ENCODE peak calls at places on chromosome 2, in four cellular contexts. O is H1, R is kidney epithelial cell, U is keratinocyte. N is an unnamed sample.

GRCh38 chr2:240369725-240370585 is 65.5 kb upstream of the GPC1 start:
- DNase-seq in O (no peak), R (peak; percentile 83), U (peak; percentile 89), N (peak; percentile 76)

GRCh38 chr2:241854342-241855244 is 4.1 kb downstream of the PDCD1 start:
- DNase-seq in O (no peak), R (no peak), U (no peak), N (no peak)

GRCh38 chr2:227826019-227826521 is 12.4 kb downstream of the CCL20 start:
- DNase-seq in O (no peak), R (no peak), U (no peak), N (no peak)

GRCh38 chr2:162795312-162795711 is 43.3 kb downstream of the KCNH7 start:
- DNase-seq in O (no peak), R (no peak), U (no peak), N (no peak)

GRCh38 chr2:24498121-24498520 is 7.1 kb downstream of the NCOA1 start:
- DNase-seq in O (no peak), R (no peak), U (no peak), N (no peak)

GRCh38 chr2:230599854-230600253 is 112.8 kb upstream of the CAB39 start:
- DNase-seq in O (no peak), R (no peak), U (no peak), N (no peak)

GRCh38 chr2:29591600-29591999 is 329.8 kb downstream of the ALK start:
- DNase-seq in O (no peak), R (no peak), U (no peak), N (no peak)

GRCh38 chr2:179069685-179070084 is 19.7 kb upstream of the CCDC141 start:
- DNase-seq in O (no peak), R (no peak), U (no peak), N (no peak)

GRCh38 chr2:99808801-99809200 is 319.0 kb upstream of the REV1 start:
- DNase-seq in O (no peak), R (no peak), U (no peak), N (no peak)

GRCh38 chr2:159737292-159737916 is 25.1 kb downstream of the MARCHF7 start:
- DNase-seq in O (no peak), R (no peak), U (no peak), N (no peak)

GRCh38 chr2:159090514-159091201 is 122.2 kb downstream of the TANC1 start:
- DNase-seq in O (no peak), R (peak; percentile 79), U (no peak), N (no peak)

GRCh38 chr2:95025406-95026319 is at the start of gene MAL:
- DNase-seq in O (peak; percentile 75), R (no peak), U (no peak), N (no peak)

GRCh38 chr2:102558463-102558862 is 60.9 kb upstream of the SLC9A2 start:
- DNase-seq in O (no peak), R (no peak), U (no peak), N (no peak)

GRCh38 chr2:207161247-207161646 is 4.5 kb downstream of the KLF7 start:
- DNase-seq in O (no peak), R (no peak), U (no peak), N (no peak)

GRCh38 chr2:102278720-102279390 is 32.5 kb upstream of the IL1RL1 start:
- DNase-seq in O (no peak), R (no peak), U (no peak), N (no peak)

GRCh38 chr2:200695178-200695930 is 109.5 kb downstream of the AOX1 start:
- DNase-seq in O (no peak), R (no peak), U (no peak), N (no peak)

GRCh38 chr2:27249891-27250651 is 12.8 kb downstream of the SLC30A3 start:
- DNase-seq in O (peak; percentile 93), R (no peak), U (no peak), N (no peak)

GRCh38 chr2:8238521-8239230 is 443.2 kb upstream of the ID2 start:
- DNase-seq in O (no peak), R (no peak), U (no peak), N (no peak)

GRCh38 chr2:225615514-225615913 is 216.0 kb downstream of the NYAP2 start:
- DNase-seq in O (no peak), R (no peak), U (no peak), N (no peak)

GRCh38 chr2:237998530-237998929 is 31.7 kb downstream of the UBE2F start:
- DNase-seq in O (no peak), R (no peak), U (no peak), N (no peak)

GRCh38 chr2:231124833-231125232 is at the start of gene HTR2B:
- DNase-seq in O (no peak), R (no peak), U (no peak), N (no peak)

GRCh38 chr2:239813261-239814135 is 211.6 kb downstream of the NDUFA10 start:
- DNase-seq in O (no peak), R (no peak), U (no peak), N (no peak)

GRCh38 chr2:159399716-159400525 is 113.4 kb upstream of the WDSUB1 start:
- DNase-seq in O (no peak), R (no peak), U (no peak), N (no peak)

GRCh38 chr2:21519821-21520220 is 396.1 kb downstream of the TDRD15 start:
- DNase-seq in O (no peak), R (no peak), U (no peak), N (no peak)

GRCh38 chr2:85753035-85753524 is 711 bp upstream of the ATOH8 start:
- DNase-seq in O (no peak), R (no peak), U (no peak), N (no peak)

GRCh38 chr2:197847666-197848401 is 43.4 kb downstream of the PLCL1 start:
- DNase-seq in O (no peak), R (no peak), U (no peak), N (no peak)

GRCh38 chr2:99863236-99863913 is 279.0 kb downstream of the AFF3 start:
- DNase-seq in O (no peak), R (no peak), U (no peak), N (no peak)

GRCh38 chr2:10423400-10423774 is 24.7 kb downstream of the ODC1 start:
- DNase-seq in O (no peak), R (no peak), U (no peak), N (no peak)

GRCh38 chr2:74317696-74318095 is 25.5 kb downstream of the SLC4A5 start:
- DNase-seq in O (peak; percentile 24), R (no peak), U (no peak), N (no peak)

GRCh38 chr2:16508061-16508851 is 157.4 kb downstream of the CYRIA start:
- DNase-seq in O (peak; percentile 82), R (no peak), U (no peak), N (no peak)

GRCh38 chr2:63601061-63601460 is 12.3 kb downstream of the MDH1 start:
- DNase-seq in O (no peak), R (no peak), U (no peak), N (no peak)

GRCh38 chr2:20207051-20207450 is 17.9 kb downstream of the SDC1 start:
- DNase-seq in O (no peak), R (no peak), U (no peak), N (no peak)

GRCh38 chr2:3200420-3200939 is 177.1 kb downstream of the EIPR1 start:
- DNase-seq in O (no peak), R (no peak), U (no peak), N (no peak)

DNA sequence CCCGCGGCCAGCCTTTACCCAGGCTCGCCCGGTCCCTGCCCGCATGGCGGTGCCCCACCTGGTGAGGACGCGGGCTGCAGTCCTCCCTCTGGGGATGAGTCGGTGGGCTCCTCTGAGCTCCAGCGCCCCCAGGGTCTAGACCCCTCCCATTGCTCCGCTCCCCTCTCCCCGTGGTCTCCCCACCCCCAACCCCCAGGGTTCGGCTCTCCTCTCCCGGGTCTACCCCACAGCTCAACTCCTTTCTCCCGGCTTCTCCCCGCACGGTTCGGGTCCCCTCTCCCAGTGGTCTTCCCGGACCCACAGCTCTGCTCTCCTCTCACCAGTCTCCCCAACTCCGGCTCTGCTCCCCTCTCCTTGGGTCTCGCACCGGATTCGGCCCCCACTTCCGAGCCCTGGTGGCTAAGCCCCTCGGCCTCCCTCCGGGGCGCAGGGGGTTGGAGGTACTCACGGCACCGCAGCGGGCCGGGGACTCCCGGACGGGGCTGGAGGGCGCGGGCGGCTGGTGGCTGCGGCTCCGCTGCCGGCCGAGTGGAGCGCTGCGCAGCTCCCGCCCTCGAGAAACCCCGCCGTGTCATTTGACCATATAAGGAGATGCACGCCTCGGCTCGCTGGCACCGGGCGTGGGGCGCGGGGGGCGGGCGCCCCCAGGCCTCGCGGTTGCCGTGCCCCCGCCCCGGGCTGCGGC is at the start of gene FHL2:
- DNase-seq in O (peak; percentile 89), R (no peak), U (no peak), N (no peak)
- H3K4me3 ChIP-seq in O (peak within 1 kb of the TSS; percentile 91), R (peak within 1 kb of the TSS; percentile 82), U (peak within 1 kb of the TSS; percentile 99), N (peak within 1 kb of the TSS; percentile 98)

GRCh38 chr2:148507970-148508369 is 136.6 kb upstream of the EPC2 start:
- DNase-seq in O (no peak), R (no peak), U (no peak), N (no peak)

GRCh38 chr2:148511883-148512282 is 132.7 kb upstream of the EPC2 start:
- DNase-seq in O (no peak), R (no peak), U (no peak), N (no peak)

GRCh38 chr2:148509703-148510036 is 134.9 kb upstream of the EPC2 start:
- DNase-seq in O (no peak), R (no peak), U (no peak), N (no peak)

GRCh38 chr2:148513425-148513824 is 131.1 kb upstream of the EPC2 start:
- DNase-seq in O (no peak), R (no peak), U (no peak), N (no peak)

DNA sequence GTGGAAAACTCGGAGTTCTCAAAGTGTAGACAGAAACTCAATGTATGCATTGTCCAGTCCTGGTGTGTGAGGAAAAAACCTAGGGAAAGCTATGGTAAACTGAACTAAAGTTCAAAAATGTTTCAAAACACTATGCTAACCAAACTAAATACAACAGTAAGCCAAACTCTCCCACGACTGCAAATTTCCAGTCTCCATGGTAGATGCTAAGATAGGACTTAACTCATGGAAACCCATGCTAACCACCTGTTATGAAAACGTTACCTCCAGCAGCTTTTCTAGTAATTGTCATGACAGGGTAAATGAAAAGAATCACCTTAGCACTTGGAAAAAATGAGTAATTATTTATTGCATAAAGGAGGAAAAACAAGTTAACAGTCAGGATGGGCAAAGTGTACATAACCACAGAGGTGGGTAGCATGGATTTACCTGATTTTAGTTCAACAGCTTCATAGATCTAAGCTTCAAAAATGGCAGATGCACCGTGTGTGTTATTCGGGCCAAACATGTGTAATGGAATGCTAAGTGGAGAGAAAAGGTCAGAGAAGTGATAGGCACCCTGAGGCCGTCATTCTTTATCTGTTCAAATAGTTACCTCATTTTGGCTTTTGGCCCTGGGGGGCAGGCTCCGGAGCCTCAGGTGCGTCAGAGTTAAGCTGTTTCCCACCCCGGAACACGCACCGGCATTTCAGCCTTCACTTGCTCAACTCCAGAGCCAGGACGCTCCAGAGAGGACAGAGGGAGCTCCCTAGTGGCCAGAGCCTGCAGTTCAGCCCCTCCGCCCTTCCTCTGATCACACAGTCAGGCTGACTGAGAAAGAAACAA is 135.5 kb upstream of the EPC2 start:
- DNase-seq in O (peak; percentile 91), R (peak; percentile 41), U (peak; percentile 25), N (peak; percentile 21)
- TF ChIP-seq CTCF in O (peak; percentile 93), R (peak; percentile 97), U (peak; percentile 86), N (peak; percentile 96)

DNA sequence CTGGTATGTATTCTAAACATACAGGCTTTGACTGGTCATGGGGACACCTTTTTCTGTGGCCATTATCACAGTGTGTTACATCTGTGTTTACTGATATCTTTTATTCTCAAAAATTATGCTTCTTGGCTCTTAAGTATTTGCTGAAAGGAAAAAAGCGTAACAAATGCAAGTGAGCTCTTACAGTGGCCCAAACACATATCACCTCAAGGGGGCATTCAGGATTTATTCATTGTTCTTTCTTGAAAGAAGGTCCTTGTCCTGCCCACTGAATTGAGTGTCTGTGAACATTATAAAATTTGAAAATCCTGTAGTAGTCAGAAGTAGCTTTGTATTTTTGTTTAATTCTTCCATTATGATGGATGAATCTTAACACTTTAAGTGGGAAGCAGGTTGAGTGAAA is 454.5 kb downstream of the XIRP2 start:
- DNase-seq in O (no peak), R (no peak), U (no peak), N (no peak)
- H3K4me3 ChIP-seq in O (no peak overlapping the region), R (no peak overlapping the region), U (no peak overlapping the region), N (no peak overlapping the region)

GRCh38 chr2:177056540-177056939 is 156.1 kb upstream of the HNRNPA3 start:
- DNase-seq in O (no peak), R (no peak), U (no peak), N (no peak)
- TF ChIP-seq CTCF in O (peak; percentile 49), R (peak; percentile 15), U (peak; percentile 22), N (no peak)

N was measured in AG04449.